ENCODE peak calls at places on chromosomes 7 and 10, in seven cellular contexts. G is K562, P is thyroid gland, I is stomach, U is IMR-90, F is vagina, Z is H54. B is an unnamed sample.

GRCh38 chr10:43262043-43262901 is 4.6 kb downstream of the RASGEF1A start:
- DNase-seq in P (no peak), Z (no peak), U (no peak), F (no peak), I (no peak), G (no peak), B (no peak)

GRCh38 chr10:72087969-72088878 is at the start of gene SPOCK2:
- DNase-seq in I (no peak), F (no peak), P (peak; percentile 24), G (no peak), U (no peak), Z (no peak), B (no peak)

GRCh38 chr7:158837790-158838189 is 8.5 kb upstream of the ESYT2 start:
- DNase-seq in P (no peak), U (no peak), F (no peak), I (no peak), Z (no peak), G (no peak), B (no peak)

GRCh38 chr7:129006636-129007414 is 48.1 kb downstream of the TNPO3 start:
- DNase-seq in F (no peak), I (no peak), Z (no peak), P (no peak), U (peak; percentile 37), G (no peak), B (no peak)

GRCh38 chr10:72277996-72278667 is 4.4 kb downstream of the DDIT4 start:
- DNase-seq in U (peak; percentile 8), G (peak; percentile 5), Z (no peak), I (no peak), P (no peak), F (no peak), B (no peak)

GRCh38 chr10:117112220-117112619 is 25.9 kb downstream of the VAX1 start:
- DNase-seq in P (no peak), F (no peak), Z (no peak), G (no peak), U (no peak), I (no peak), B (no peak)

GRCh38 chr10:62045765-62046521 is 144.4 kb downstream of the ARID5B start:
- DNase-seq in G (no peak), Z (no peak), F (no peak), P (no peak), U (peak; percentile 95), I (no peak), B (no peak)

GRCh38 chr10:75234017-75234682 is 1.6 kb downstream of the COMTD1 start:
- DNase-seq in U (peak; percentile 73), P (peak; percentile 95), F (no peak), G (peak; percentile 98), I (peak; percentile 99), Z (peak; percentile 95), B (peak; percentile 95)

GRCh38 chr10:28047061-28047460 is 48.2 kb upstream of the ODAD2 start:
- DNase-seq in P (no peak), F (no peak), I (no peak), G (no peak), Z (no peak), U (no peak), B (no peak)

GRCh38 chr10:43970747-43971146 is 322.1 kb upstream of the ZNF32 start:
- DNase-seq in P (no peak), U (no peak), F (no peak), Z (no peak), I (no peak), G (no peak), B (no peak)

GRCh38 chr7:40845959-40846358 is 711.2 kb downstream of the SUGCT start:
- DNase-seq in U (no peak), Z (no peak), I (no peak), F (no peak), P (no peak), G (no peak), B (no peak)

GRCh38 chr7:157686285-157686894 is 349.6 kb downstream of the DNAJB6 start:
- DNase-seq in I (no peak), P (no peak), F (no peak), U (no peak), G (no peak), Z (no peak), B (no peak)

GRCh38 chr7:22876986-22877729 is 54.5 kb upstream of the TOMM7 start:
- DNase-seq in P (no peak), I (no peak), G (no peak), Z (no peak), U (no peak), F (no peak), B (no peak)

GRCh38 chr7:99255463-99255862 is 17.2 kb upstream of the MYH16 start:
- DNase-seq in Z (no peak), G (no peak), F (no peak), P (no peak), I (no peak), U (no peak), B (no peak)

GRCh38 chr10:34213805-34214197 is 601.3 kb downstream of the PARD3 start:
- DNase-seq in I (no peak), P (no peak), Z (no peak), U (no peak), F (no peak), G (no peak), B (no peak)

GRCh38 chr7:55365103-55365679 is at the start of gene LANCL2:
- DNase-seq in G (peak; percentile 55), F (no peak), Z (peak; percentile 76), I (peak; percentile 50), P (peak; percentile 69), U (peak; percentile 16), B (peak; percentile 70)

GRCh38 chr7:28708033-28708451 is 250.1 kb downstream of the TRIL start:
- DNase-seq in P (no peak), G (no peak), U (peak; percentile 38), I (no peak), Z (peak; percentile 29), F (no peak), B (no peak)

GRCh38 chr10:58266003-58266825 is 1.5 kb downstream of the IPMK start:
- DNase-seq in P (no peak), F (no peak), G (peak; percentile 60), I (no peak), Z (peak; percentile 33), U (peak; percentile 78), B (peak; percentile 67)

GRCh38 chr10:58268454-58268945 is 462 bp upstream of the CISD1 start:
- DNase-seq in F (no peak), G (no peak), I (no peak), Z (peak; percentile 35), P (no peak), U (no peak), B (no peak)

GRCh38 chr10:58266826-58267712 is 625 bp downstream of the IPMK start:
- DNase-seq in I (peak; percentile 42), P (peak; percentile 50), G (peak; percentile 61), F (no peak), Z (peak; percentile 30), U (peak; percentile 59), B (peak; percentile 79)

GRCh38 chr10:58267713-58268453 is at the start of gene IPMK:
- DNase-seq in G (peak; percentile 97), F (peak; percentile 98), U (peak; percentile 79), I (peak; percentile 96), Z (peak; percentile 73), P (peak; percentile 96), B (peak; percentile 95)

GRCh38 chr10:58268946-58269831 is at the start of gene CISD1:
- DNase-seq in F (peak; percentile 99), P (peak; percentile 97), U (peak; percentile 100), G (peak; percentile 99), I (peak; percentile 98), Z (peak; percentile 98), B (peak; percentile 97)
- TF ChIP-seq POLR2A in F (peak; percentile 52), P (peak; percentile 89), U (peak; percentile 57), G (peak; percentile 95), I (peak; percentile 40), Z (peak; percentile 82), B (peak; percentile 71)

DNA sequence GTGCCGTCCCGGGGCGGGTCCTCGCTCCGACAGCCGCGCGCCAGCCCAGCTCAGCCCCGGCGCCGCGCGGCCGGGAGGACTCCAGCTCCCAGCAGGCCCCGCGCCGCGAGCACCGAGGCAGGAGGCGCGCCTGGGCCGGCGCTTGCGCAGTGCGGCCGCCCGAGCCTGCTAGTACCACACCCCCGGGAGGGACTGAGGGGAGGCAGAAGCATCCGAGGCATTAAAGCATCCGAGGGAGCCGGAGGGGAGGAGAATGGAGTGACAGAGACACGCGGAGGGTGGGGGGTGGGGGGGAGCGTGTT is at the start of gene GRK5:
- DNase-seq in I (peak; percentile 96), U (peak; percentile 98), G (peak; percentile 92), F (no peak), Z (peak; percentile 94), P (peak; percentile 96), B (peak; percentile 95)
- TF ChIP-seq POLR2A in I (no peak), U (peak; percentile 69), G (no peak), F (peak; percentile 74), Z (peak; percentile 82), P (peak; percentile 86), B (no peak)

GRCh38 chr10:70482982-70483760 is 4.6 kb downstream of the PALD1 start:
- DNase-seq in U (no peak), Z (no peak), P (no peak), I (no peak), F (no peak), G (no peak), B (no peak)
- TF ChIP-seq POLR2A in U (no peak), Z (no peak), P (no peak), I (no peak), F (no peak), G (no peak), B (no peak)

GRCh38 chr10:110786172-110786571 is 85.6 kb upstream of the PDCD4 start:
- DNase-seq in U (peak; percentile 32), Z (no peak), P (peak; percentile 96), I (no peak), F (no peak), G (no peak), B (peak; percentile 29)

GRCh38 chr10:110784198-110784597 is 87.5 kb upstream of the PDCD4 start:
- DNase-seq in P (peak; percentile 90), F (no peak), G (no peak), Z (no peak), U (no peak), I (no peak), B (no peak)

GRCh38 chr10:110782616-110783015 is 89.1 kb upstream of the PDCD4 start:
- DNase-seq in F (no peak), P (no peak), I (no peak), Z (no peak), G (peak; percentile 39), U (no peak), B (no peak)

GRCh38 chr10:110781139-110781538 is 90.6 kb upstream of the PDCD4 start:
- DNase-seq in U (no peak), Z (no peak), P (no peak), F (no peak), G (no peak), I (no peak), B (no peak)

GRCh38 chr10:110783509-110784103 is 88.1 kb upstream of the PDCD4 start:
- DNase-seq in F (no peak), P (no peak), Z (no peak), I (no peak), U (peak; percentile 4), G (no peak), B (no peak)
- TF ChIP-seq POLR2A in F (no peak), P (no peak), Z (no peak), I (no peak), U (no peak), G (no peak), B (no peak)

GRCh38 chr10:100998991-100999741 is 442 bp upstream of the LZTS2 start:
- DNase-seq in I (peak; percentile 82), P (peak; percentile 82), U (peak; percentile 75), G (peak; percentile 79), F (no peak), Z (peak; percentile 79), B (peak; percentile 90)
- TF ChIP-seq POLR2A in I (no peak), P (peak; percentile 95), U (peak; percentile 87), G (peak; percentile 69), F (peak; percentile 96), Z (peak; percentile 74), B (peak; percentile 54)